ENCODE peak calls at places on chromosomes 5 and 9, in eight cellular contexts. W is colonic mucosa; C is hepatocyte; M is right cardiac atrium; S is Karpas-422; U is neuronal stem cell; X is lung; Z is CD4-positive, alpha-beta T cell. L is an unnamed sample.

GRCh38 chr9:93119953-93120845 is 13.9 kb downstream of the NINJ1 start:
- DNase-seq in W (peak; percentile 72), C (peak; percentile 85), M (peak; percentile 97), S (peak; percentile 81), U (no peak), X (peak; percentile 94), Z (no peak), L (peak; percentile 13)

GRCh38 chr9:126549246-126550006 is 64.3 kb upstream of the LMX1B start:
- DNase-seq in W (no peak), C (peak; percentile 3), M (no peak), S (no peak), U (no peak), X (no peak), Z (no peak), L (no peak)

GRCh38 chr9:115008536-115008935 is 78.1 kb upstream of the TNFSF8 start:
- DNase-seq in W (no peak), C (peak; percentile 66), M (no peak), S (no peak), U (no peak), X (no peak), Z (no peak), L (no peak)

GRCh38 chr5:175215906-175216305 is 228.1 kb downstream of the DRD1 start:
- DNase-seq in W (no peak), C (no peak), M (no peak), S (no peak), U (no peak), X (no peak), Z (no peak), L (no peak)

GRCh38 chr9:135068776-135069415 is 18.6 kb upstream of the OLFM1 start:
- DNase-seq in W (no peak), C (no peak), M (no peak), S (no peak), U (no peak), X (no peak), Z (no peak), L (no peak)

GRCh38 chr9:129493002-129493713 is 127.7 kb downstream of the C9orf50 start:
- DNase-seq in W (no peak), C (no peak), M (peak; percentile 10), S (no peak), U (no peak), X (no peak), Z (no peak), L (no peak)

GRCh38 chr9:87447547-87448432 is 49.9 kb upstream of the DAPK1 start:
- DNase-seq in W (no peak), C (no peak), M (no peak), S (no peak), U (no peak), X (no peak), Z (no peak), L (no peak)

GRCh38 chr9:28774433-28775029 is 1201.2 kb upstream of the C9orf72 start:
- DNase-seq in W (no peak), C (peak; percentile 50), M (no peak), S (peak; percentile 81), U (peak; percentile 24), X (no peak), Z (no peak), L (no peak)

GRCh38 chr9:103397868-103398600 is 402.9 kb downstream of the CYLC2 start:
- DNase-seq in W (peak; percentile 25), C (peak; percentile 82), M (peak; percentile 9), S (peak; percentile 71), U (peak; percentile 37), X (peak; percentile 51), Z (peak; percentile 2), L (no peak)

DNA sequence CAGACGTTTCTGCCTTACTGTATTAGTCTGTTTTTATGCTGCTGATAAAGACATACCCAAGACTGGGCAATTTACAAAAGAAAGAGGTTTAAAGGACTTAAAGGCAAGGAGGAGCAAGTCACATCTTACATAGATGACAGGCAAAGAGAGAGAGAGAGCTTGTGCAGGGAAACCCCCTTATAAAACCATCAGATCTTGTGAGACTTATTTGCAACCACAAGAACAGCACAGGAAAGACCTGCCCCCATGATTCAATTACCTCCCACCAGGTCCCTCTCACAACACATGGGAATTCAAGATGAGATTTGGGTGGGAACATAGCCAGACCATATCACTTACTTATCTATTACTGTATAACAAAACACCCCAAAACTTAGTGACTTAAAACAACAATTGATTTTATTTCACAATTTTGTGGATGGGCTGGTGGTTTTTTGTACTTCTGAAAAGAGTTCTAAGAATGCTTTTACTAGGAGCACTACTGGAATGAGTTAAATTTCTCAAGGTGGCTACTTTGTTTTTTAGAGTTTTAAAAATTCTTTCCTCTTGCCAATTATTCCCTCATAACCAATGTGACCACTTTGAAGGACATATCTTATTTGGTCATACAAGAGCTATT is 10.3 kb downstream of the RUSC2 start:
- DNase-seq in W (no peak), C (no peak), M (no peak), S (no peak), U (no peak), X (no peak), Z (no peak), L (no peak)
- H3K9me3 ChIP-seq in W (no peaks in the 10 kb centered on the region), C (no peaks in the 10 kb centered on the region), M (no peaks in the 10 kb centered on the region), S (no peaks in the 10 kb centered on the region), U (peaks cover 4% of the 10 kb centered on the region), X (no peaks in the 10 kb centered on the region), Z (no peaks in the 10 kb centered on the region), L (no peaks in the 10 kb centered on the region)

GRCh38 chr5:166582416-166582815 is 1709.0 kb upstream of the WWC1 start:
- DNase-seq in W (no peak), C (no peak), M (no peak), S (no peak), U (no peak), X (no peak), Z (no peak), L (no peak)

GRCh38 chr5:166576323-166576722 is 1715.1 kb upstream of the WWC1 start:
- DNase-seq in W (no peak), C (no peak), M (no peak), S (no peak), U (no peak), X (no peak), Z (no peak), L (no peak)

DNA sequence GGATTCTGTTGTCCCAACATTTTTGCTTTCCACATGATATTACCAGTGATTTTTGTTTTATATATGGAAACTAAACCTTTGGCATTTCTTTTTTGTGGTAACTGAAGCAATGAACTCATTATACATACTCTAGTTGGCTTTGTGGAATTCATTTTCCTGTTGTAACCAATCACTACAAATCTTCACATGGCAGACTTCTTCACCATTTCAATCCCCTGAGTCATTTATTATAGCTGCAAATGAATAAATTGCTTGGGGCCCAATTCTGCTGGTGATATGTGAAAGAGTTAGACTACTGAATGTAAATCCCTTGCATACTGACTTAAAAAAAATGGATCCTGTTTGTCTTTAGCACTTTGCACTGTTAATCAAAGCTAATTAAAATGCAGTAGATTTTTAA is 1709.6 kb upstream of the WWC1 start:
- DNase-seq in W (no peak), C (no peak), M (no peak), S (no peak), U (no peak), X (no peak), Z (no peak), L (no peak)
- H3K9me3 ChIP-seq in W (no peaks in the 10 kb centered on the region), C (no peaks in the 10 kb centered on the region), M (no peaks in the 10 kb centered on the region), S (peaks cover 26% of the 10 kb centered on the region), U (peaks cover 4% of the 10 kb centered on the region), X (no peaks in the 10 kb centered on the region), Z (no peaks in the 10 kb centered on the region), L (no peaks in the 10 kb centered on the region)

GRCh38 chr5:8851101-8851500 is 694.8 kb downstream of the SEMA5A start:
- DNase-seq in W (no peak), C (no peak), M (no peak), S (no peak), U (no peak), X (no peak), Z (no peak), L (no peak)

GRCh38 chr5:8844847-8845246 is 701.0 kb downstream of the SEMA5A start:
- DNase-seq in W (no peak), C (no peak), M (no peak), S (no peak), U (no peak), X (no peak), Z (no peak), L (no peak)

GRCh38 chr5:8848362-8848761 is 697.5 kb downstream of the SEMA5A start:
- DNase-seq in W (no peak), C (no peak), M (no peak), S (no peak), U (peak; percentile 41), X (no peak), Z (no peak), L (no peak)

GRCh38 chr5:8845316-8845715 is 700.6 kb downstream of the SEMA5A start:
- DNase-seq in W (no peak), C (no peak), M (no peak), S (no peak), U (no peak), X (no peak), Z (no peak), L (no peak)

DNA sequence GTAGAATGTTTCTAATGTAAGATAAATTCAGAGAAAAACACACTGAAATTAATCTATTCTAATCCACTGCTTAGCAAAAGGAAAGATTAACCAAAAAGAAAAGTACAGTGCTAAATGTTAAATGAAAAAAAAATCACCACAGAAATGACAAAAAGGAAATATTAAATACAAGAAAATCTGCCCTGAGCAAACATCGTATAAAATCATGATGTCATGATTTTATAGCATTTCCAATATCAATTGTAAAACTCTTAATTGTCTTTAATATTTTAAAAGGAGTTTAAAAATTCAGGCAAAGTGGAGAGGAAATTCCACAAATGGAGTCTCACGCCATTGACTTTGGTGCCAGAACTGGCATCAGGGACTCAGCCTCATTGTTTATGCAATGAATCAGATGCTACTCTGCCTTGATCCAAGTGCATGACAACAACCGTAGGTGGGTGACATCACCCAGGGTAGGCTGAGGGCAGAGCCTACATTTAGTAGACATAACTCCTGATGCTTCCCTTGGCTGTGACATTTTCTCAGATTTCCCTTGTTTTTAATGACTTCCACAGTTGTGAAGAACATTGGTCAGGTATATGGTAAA is 696.8 kb downstream of the SEMA5A start:
- DNase-seq in W (no peak), C (no peak), M (no peak), S (no peak), U (no peak), X (no peak), Z (no peak), L (no peak)
- H3K9me3 ChIP-seq in W (no peaks in the 10 kb centered on the region), C (no peaks in the 10 kb centered on the region), M (peaks cover 3% of the 10 kb centered on the region), S (peaks cover 14% of the 10 kb centered on the region), U (no peaks in the 10 kb centered on the region), X (no peaks in the 10 kb centered on the region), Z (no peaks in the 10 kb centered on the region), L (no peaks in the 10 kb centered on the region)

GRCh38 chr5:33755216-33755615 is 136.6 kb downstream of the ADAMTS12 start:
- DNase-seq in W (no peak), C (no peak), M (no peak), S (no peak), U (no peak), X (no peak), Z (no peak), L (no peak)

GRCh38 chr5:33756481-33756880 is 135.3 kb downstream of the ADAMTS12 start:
- DNase-seq in W (no peak), C (no peak), M (no peak), S (no peak), U (no peak), X (no peak), Z (no peak), L (no peak)

DNA sequence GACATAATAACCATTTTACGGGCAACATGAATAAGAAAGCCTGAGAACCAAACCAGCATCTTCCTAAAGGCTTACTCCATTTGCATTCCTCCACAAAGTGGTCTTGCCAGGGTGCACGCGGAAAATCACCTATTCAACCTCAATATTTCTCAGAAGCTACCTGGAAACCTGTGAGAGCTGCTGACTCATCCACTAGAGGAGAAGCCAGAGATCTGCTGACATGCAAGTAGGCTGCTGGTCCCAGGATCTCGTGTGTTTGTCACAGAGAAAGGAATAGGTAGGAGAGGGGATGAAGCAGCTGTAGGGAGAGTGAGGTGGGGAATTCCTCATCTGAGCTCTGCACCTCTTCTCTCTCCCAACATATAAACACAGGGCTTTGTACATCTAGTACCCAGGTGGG is 138.1 kb downstream of the ADAMTS12 start:
- DNase-seq in W (no peak), C (no peak), M (no peak), S (no peak), U (no peak), X (no peak), Z (no peak), L (no peak)
- H3K9me3 ChIP-seq in W (no peaks in the 10 kb centered on the region), C (no peaks in the 10 kb centered on the region), M (no peaks in the 10 kb centered on the region), S (no peaks in the 10 kb centered on the region), U (no peaks in the 10 kb centered on the region), X (no peaks in the 10 kb centered on the region), Z (no peaks in the 10 kb centered on the region), L (no peaks in the 10 kb centered on the region)

L was measured in T-helper 17 cell.